ENCODE peak calls at places on chromosomes 6 and 20, in four cellular contexts. K, R, E and P are unnamed samples.

GRCh38 chr6:36327226-36328009 is 9.3 kb downstream of the BNIP5 start:
- DNase-seq in K (no peak), R (no peak), E (no peak), P (no peak)

GRCh38 chr6:38477680-38478260 is 162.0 kb downstream of the BTBD9 start:
- DNase-seq in K (no peak), R (no peak), E (no peak), P (no peak)

GRCh38 chr20:59614714-59615113 is 10.4 kb downstream of the PHACTR3 start:
- DNase-seq in K (no peak), R (no peak), E (no peak), P (no peak)

GRCh38 chr6:56549014-56549413 is 93.7 kb downstream of the DST start:
- DNase-seq in K (no peak), R (no peak), E (no peak), P (no peak)

GRCh38 chr20:44601801-44602204 is 19.4 kb downstream of the PKIG start:
- DNase-seq in K (no peak), R (no peak), E (no peak), P (no peak)

GRCh38 chr20:34268851-34269668 is 27.8 kb downstream of the ASIP start:
- DNase-seq in K (no peak), R (peak; percentile 57), E (no peak), P (no peak)

GRCh38 chr20:10658876-10659632 is 14.7 kb downstream of the JAG1 start:
- DNase-seq in K (no peak), R (no peak), E (no peak), P (no peak)

GRCh38 chr6:146546440-146546839 is 2.8 kb downstream of the RAB32 start:
- DNase-seq in K (no peak), R (no peak), E (no peak), P (no peak)

GRCh38 chr6:11094411-11094851 is 797 bp downstream of the SMIM13 start:
- DNase-seq in K (no peak), R (peak; percentile 58), E (peak; percentile 10), P (no peak)

GRCh38 chr20:47120346-47120745 is 225.7 kb downstream of the EYA2 start:
- DNase-seq in K (no peak), R (no peak), E (no peak), P (no peak)

GRCh38 chr20:63652192-63652980 is 838 bp downstream of the STMN3 start:
- DNase-seq in K (no peak), R (peak; percentile 48), E (no peak), P (no peak)

GRCh38 chr20:13447385-13448180 is 191.1 kb downstream of the TASP1 start:
- DNase-seq in K (no peak), R (no peak), E (no peak), P (no peak)

GRCh38 chr6:2204272-2204671 is 41.1 kb downstream of the GMDS start:
- DNase-seq in K (no peak), R (no peak), E (no peak), P (no peak)

GRCh38 chr20:8116067-8116811 is 15.8 kb upstream of the PLCB1 start:
- DNase-seq in K (no peak), R (no peak), E (no peak), P (no peak)

GRCh38 chr20:45322952-45323383 is 14.9 kb upstream of the MATN4 start:
- DNase-seq in K (no peak), R (peak; percentile 78), E (no peak), P (no peak)

GRCh38 chr6:105764318-105764717 is 321.8 kb upstream of the PRDM1 start:
- DNase-seq in K (no peak), R (no peak), E (no peak), P (no peak)

GRCh38 chr6:42505377-42505702 is 53.6 kb upstream of the TRERF1 start:
- DNase-seq in K (no peak), R (no peak), E (no peak), P (no peak)

GRCh38 chr6:143872211-143872610 is 7.9 kb downstream of the ZC2HC1B start:
- DNase-seq in K (no peak), R (no peak), E (no peak), P (no peak)

GRCh38 chr20:63873477-63873971 is 8.5 kb downstream of the TPD52L2 start:
- DNase-seq in K (no peak), R (peak; percentile 69), E (no peak), P (no peak)

GRCh38 chr20:6075428-6076219 is 21.8 kb upstream of the LRRN4 start:
- DNase-seq in K (no peak), R (no peak), E (no peak), P (no peak)

GRCh38 chr20:32988008-32988407 is 16.2 kb downstream of the SUN5 start:
- DNase-seq in K (no peak), R (no peak), E (no peak), P (no peak)

GRCh38 chr6:144219056-144219685 is 66.0 kb upstream of the UTRN start:
- DNase-seq in K (no peak), R (no peak), E (no peak), P (no peak)

GRCh38 chr6:117976030-117976651 is 69.1 kb downstream of the SLC35F1 start:
- DNase-seq in K (no peak), R (no peak), E (no peak), P (no peak)

GRCh38 chr6:37083243-37084138 is 78.0 kb downstream of the FGD2 start:
- DNase-seq in K (no peak), R (peak; percentile 91), E (no peak), P (no peak)

GRCh38 chr6:7166410-7167293 is 58.9 kb downstream of the RREB1 start:
- DNase-seq in K (no peak), R (peak; percentile 65), E (no peak), P (no peak)

GRCh38 chr6:143157146-143157545 is 96.5 kb downstream of the AIG1 start:
- DNase-seq in K (no peak), R (no peak), E (no peak), P (no peak)

GRCh38 chr6:81774542-81774941 is 22.1 kb upstream of the TENT5A start:
- DNase-seq in K (no peak), R (no peak), E (no peak), P (no peak)

GRCh38 chr6:35804996-35805736 is at the start of gene LHFPL5:
- DNase-seq in K (no peak), R (peak; percentile 55), E (no peak), P (no peak)

GRCh38 chr20:711526-711925 is 35.9 kb upstream of the SCRT2 start:
- DNase-seq in K (no peak), R (no peak), E (no peak), P (no peak)

GRCh38 chr6:105179244-105180065 is at the start of gene POPDC3:
- DNase-seq in K (no peak), R (no peak), E (no peak), P (no peak)

GRCh38 chr6:158408552-158409130 is 96.4 kb downstream of the TULP4 start:
- DNase-seq in K (peak; percentile 57), R (no peak), E (no peak), P (no peak)

GRCh38 chr6:27743787-27744186 is 168.4 kb downstream of the OR2B2 start:
- DNase-seq in K (no peak), R (no peak), E (no peak), P (no peak)

GRCh38 chr6:138007014-138007472 is 100.2 kb downstream of the PERP start:
- DNase-seq in K (no peak), R (no peak), E (no peak), P (no peak)

GRCh38 chr20:38804682-38805501 is 605 bp upstream of the PPP1R16B start:
- DNase-seq in K (no peak), R (peak; percentile 51), E (peak; percentile 52), P (no peak)

GRCh38 chr6:159617444-159617843 is 75.6 kb downstream of the SOD2 start:
- DNase-seq in K (no peak), R (no peak), E (no peak), P (no peak)

GRCh38 chr6:75446278-75446880 is 47.2 kb downstream of the FILIP1 start:
- DNase-seq in K (no peak), R (no peak), E (no peak), P (no peak)

GRCh38 chr20:63782521-63782971 is 43.0 kb downstream of the SLC2A4RG start:
- DNase-seq in K (no peak), R (no peak), E (no peak), P (no peak)

GRCh38 chr20:34271961-34272360 is 30.7 kb downstream of the ASIP start:
- DNase-seq in K (no peak), R (no peak), E (no peak), P (no peak)

GRCh38 chr20:10877345-10877744 is 203.5 kb upstream of the JAG1 start:
- DNase-seq in K (no peak), R (no peak), E (no peak), P (no peak)

GRCh38 chr20:8862092-8862491 is 206.8 kb upstream of the PLCB4 start:
- DNase-seq in K (no peak), R (no peak), E (no peak), P (no peak)